ENCODE peak calls at places on chromosome 7, in six cellular contexts. A is IMR-90; H is mammary epithelial cell; F is HTR-8/SVneo; N is stimulated activated CD4-positive, alpha-beta T cell treated with anti-CD3 and anti-CD28 coated beads, Interleukin-12 subunit alpha, Interleukin-12 subunit beta, amount 100 ng/mL, for 4 hours; R is T-cell. L is an unnamed sample.

GRCh38 chr7:132134814-132135445 is 441.3 kb downstream of the PLXNA4 start:
- DNase-seq in A (no peak), H (no peak), F (no peak), N (no peak), R (no peak), L (no peak)

GRCh38 chr7:71679480-71679879 is 547.5 kb downstream of the GALNT17 start:
- DNase-seq in A (no peak), H (no peak), F (no peak), N (no peak), R (no peak), L (no peak)

GRCh38 chr7:30646154-30646553 is 36.1 kb downstream of the CRHR2 start:
- DNase-seq in A (no peak), H (no peak), F (no peak), N (no peak), R (no peak), L (no peak)

GRCh38 chr7:45687721-45688120 is 113.6 kb downstream of the ADCY1 start:
- DNase-seq in A (no peak), H (no peak), F (no peak), N (no peak), R (no peak), L (no peak)

GRCh38 chr7:100065452-100066186 is 15.9 kb downstream of the ZNF3 start:
- DNase-seq in A (peak), H (no peak), F (no peak), N (no peak), R (no peak), L (peak)

GRCh38 chr7:83359108-83359507 is 196.4 kb upstream of the PCLO start:
- DNase-seq in A (no peak), H (no peak), F (no peak), N (no peak), R (no peak), L (no peak)

GRCh38 chr7:50595538-50596102 is 30.4 kb upstream of the DDC start:
- DNase-seq in A (peak), H (peak), F (no peak), N (no peak), R (no peak), L (peak)

GRCh38 chr7:140746751-140747150 is 50.2 kb downstream of the NDUFB2 start:
- DNase-seq in A (no peak), H (no peak), F (no peak), N (no peak), R (no peak), L (no peak)

GRCh38 chr7:77887567-77887966 is 89.0 kb downstream of the PHTF2 start:
- DNase-seq in A (peak), H (peak), F (no peak), N (no peak), R (no peak), L (no peak)

GRCh38 chr7:138478499-138478908 is 18.4 kb downstream of the TRIM24 start:
- DNase-seq in A (no peak), H (peak), F (no peak), N (no peak), R (no peak), L (no peak)

GRCh38 chr7:32036557-32036956 is 33.6 kb downstream of the PDE1C start:
- DNase-seq in A (peak), H (peak), F (no peak), N (no peak), R (no peak), L (no peak)

GRCh38 chr7:142030294-142030693 is 34.6 kb downstream of the MGAM start:
- DNase-seq in A (no peak), H (peak), F (no peak), N (no peak), R (no peak), L (no peak)

GRCh38 chr7:27156508-27156898 is at the start of gene HOXA7:
- DNase-seq in A (peak), H (peak), F (peak), N (no peak), R (no peak), L (peak)

GRCh38 chr7:73901823-73902597 is 41.1 kb downstream of the TMEM270 start:
- DNase-seq in A (no peak), H (no peak), F (no peak), N (no peak), R (no peak), L (no peak)

L was measured in uterus.